ENCODE peak calls at places on chromosomes 11 and 22, in seven cellular contexts. C, V, R, N, T, D and S are unnamed samples.

GRCh38 chr11:121696177-121696863 is 243.6 kb upstream of the SORL1-AS1 start:
- DNase-seq in C (no peak), V (peak), R (no peak), N (no peak), T (no peak), D (no peak), S (no peak)

GRCh38 chr22:40008726-40009125 is 14.0 kb downstream of the FAM83F start:
- DNase-seq in C (no peak), V (no peak), R (no peak), N (no peak), T (no peak), D (no peak), S (peak)

GRCh38 chr11:127055240-127055639 is 54.7 kb upstream of the KIRREL3 start:
- DNase-seq in C (no peak), V (no peak), R (no peak), N (no peak), T (no peak), D (no peak), S (no peak)

GRCh38 chr11:73648629-73649046 is 2.3 kb downstream of the PLEKHB1 start:
- DNase-seq in C (no peak), V (no peak), R (no peak), N (no peak), T (peak), D (no peak), S (no peak)

GRCh38 chr11:31987118-31988005 is 103.5 kb upstream of the RCN1 start:
- DNase-seq in C (no peak), V (peak), R (no peak), N (peak), T (peak), D (peak), S (no peak)

GRCh38 chr22:40898850-40899357 is 37.0 kb upstream of the DNAJB7 start:
- DNase-seq in C (peak), V (peak), R (peak), N (peak), T (peak), D (peak), S (peak)

GRCh38 chr11:33530824-33531223 is 169.8 kb downstream of the C11orf91 start:
- DNase-seq in C (no peak), V (no peak), R (no peak), N (no peak), T (no peak), D (no peak), S (peak)

GRCh38 chr22:50300620-50301257 is 6.7 kb downstream of the PLXNB2 start:
- DNase-seq in C (no peak), V (no peak), R (no peak), N (no peak), T (no peak), D (no peak), S (no peak)

GRCh38 chr11:113967361-113967760 is 7.5 kb upstream of the HTR3A start:
- DNase-seq in C (no peak), V (no peak), R (no peak), N (no peak), T (no peak), D (no peak), S (no peak)

GRCh38 chr11:79609511-79609910 is 168.7 kb upstream of the TENM4 start:
- DNase-seq in C (no peak), V (no peak), R (no peak), N (no peak), T (no peak), D (no peak), S (no peak)

GRCh38 chr22:35592418-35592967 is 24.6 kb downstream of the MB start:
- DNase-seq in C (no peak), V (no peak), R (no peak), N (no peak), T (no peak), D (no peak), S (no peak)

GRCh38 chr22:47888807-47889206 is 1126.4 kb downstream of the TBC1D22A start:
- DNase-seq in C (no peak), V (no peak), R (no peak), N (no peak), T (no peak), D (no peak), S (no peak)

GRCh38 chr11:65182258-65183170 is 786 bp downstream of the CAPN1 start:
- DNase-seq in C (peak), V (peak), R (peak), N (peak), T (peak), D (no peak), S (peak)

GRCh38 chr11:76613901-76614300 is 56.6 kb downstream of the LRRC32 start:
- DNase-seq in C (no peak), V (no peak), R (no peak), N (no peak), T (no peak), D (no peak), S (no peak)

GRCh38 chr11:119572481-119573424 is 149.8 kb upstream of the THY1 start:
- DNase-seq in C (peak), V (peak), R (no peak), N (peak), T (no peak), D (no peak), S (peak)

GRCh38 chr22:39078329-39078728 is 1.3 kb downstream of the APOBEC3G start:
- DNase-seq in C (no peak), V (no peak), R (no peak), N (no peak), T (no peak), D (no peak), S (no peak)

GRCh38 chr11:75697906-75698563 is 19.6 kb upstream of the MOGAT2 start:
- DNase-seq in C (no peak), V (no peak), R (no peak), N (peak), T (no peak), D (no peak), S (peak)

GRCh38 chr11:96738311-96738710 is 348.5 kb downstream of the JRKL start:
- DNase-seq in C (no peak), V (no peak), R (no peak), N (no peak), T (no peak), D (no peak), S (no peak)

GRCh38 chr11:76626921-76627391 is 43.6 kb downstream of the LRRC32 start:
- DNase-seq in C (no peak), V (no peak), R (peak), N (no peak), T (no peak), D (no peak), S (peak)

GRCh38 chr22:50016988-50017700 is 4.6 kb upstream of the IL17REL start:
- DNase-seq in C (no peak), V (no peak), R (no peak), N (peak), T (peak), D (peak), S (no peak)

GRCh38 chr22:21865041-21865440 is 2.4 kb downstream of the MAPK1 start:
- DNase-seq in C (no peak), V (no peak), R (no peak), N (peak), T (no peak), D (peak), S (peak)

GRCh38 chr22:46425011-46425410 is 89.5 kb downstream of the TRMU start:
- DNase-seq in C (no peak), V (no peak), R (no peak), N (no peak), T (no peak), D (no peak), S (peak)

GRCh38 chr11:5226732-5227327 is at the start of gene HBB:
- DNase-seq in C (no peak), V (no peak), R (no peak), N (no peak), T (no peak), D (no peak), S (no peak)

GRCh38 chr11:112885744-112886706 is 75.2 kb upstream of the NCAM1 start:
- DNase-seq in C (no peak), V (no peak), R (no peak), N (no peak), T (no peak), D (no peak), S (no peak)

GRCh38 chr11:14202263-14203173 is 156.5 kb downstream of the RRAS2 start:
- DNase-seq in C (no peak), V (no peak), R (peak), N (no peak), T (no peak), D (peak), S (no peak)

DNA sequence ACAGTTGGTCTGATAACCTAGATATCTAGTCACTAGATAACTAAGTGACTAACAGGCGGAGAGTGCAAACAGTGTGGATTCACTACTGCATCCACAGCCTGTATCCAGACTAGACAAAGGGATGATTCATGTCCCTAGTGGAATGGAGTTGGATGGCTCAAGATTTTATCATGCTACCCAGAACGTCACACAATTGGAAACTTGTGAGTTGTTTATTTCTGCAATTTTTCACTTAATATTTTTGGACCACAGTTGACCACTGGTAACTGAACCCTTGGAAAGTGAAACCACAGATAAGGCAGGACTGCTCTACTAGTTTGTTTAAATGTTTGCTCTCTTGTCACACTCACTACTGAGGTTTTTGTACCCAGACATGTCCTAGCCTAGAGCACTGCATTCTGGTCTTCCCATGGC is 76.0 kb downstream of the UBASH3B start:
- DNase-seq in C (no peak), V (no peak), R (no peak), N (no peak), T (no peak), D (no peak), S (peak)
- TF ChIP-seq EZH2phosphoT487 in C (no peak), V (no peak), R (no peak), N (no peak), T (no peak), D (no peak), S (no peak)

GRCh38 chr22:17769013-17769715 is 5.1 kb downstream of the BID start:
- DNase-seq in C (no peak), V (no peak), R (no peak), N (no peak), T (no peak), D (no peak), S (no peak)
- TF ChIP-seq CTCF in C (no peak), V (no peak), R (no peak), N (no peak), T (no peak), D (no peak), S (no peak)

GRCh38 chr11:72038491-72038890 is 39.8 kb downstream of the IL18BP start:
- DNase-seq in C (no peak), V (no peak), R (no peak), N (peak), T (no peak), D (peak), S (peak)
- TF ChIP-seq EZH2phosphoT487 in C (no peak), V (no peak), R (no peak), N (no peak), T (no peak), D (no peak), S (no peak)

GRCh38 chr11:108859510-108859909 is 194.6 kb downstream of the DDX10 start:
- DNase-seq in C (no peak), V (no peak), R (no peak), N (no peak), T (no peak), D (no peak), S (no peak)
- TF ChIP-seq CTCF in C (no peak), V (no peak), R (no peak), N (no peak), T (no peak), D (no peak), S (no peak)

DNA sequence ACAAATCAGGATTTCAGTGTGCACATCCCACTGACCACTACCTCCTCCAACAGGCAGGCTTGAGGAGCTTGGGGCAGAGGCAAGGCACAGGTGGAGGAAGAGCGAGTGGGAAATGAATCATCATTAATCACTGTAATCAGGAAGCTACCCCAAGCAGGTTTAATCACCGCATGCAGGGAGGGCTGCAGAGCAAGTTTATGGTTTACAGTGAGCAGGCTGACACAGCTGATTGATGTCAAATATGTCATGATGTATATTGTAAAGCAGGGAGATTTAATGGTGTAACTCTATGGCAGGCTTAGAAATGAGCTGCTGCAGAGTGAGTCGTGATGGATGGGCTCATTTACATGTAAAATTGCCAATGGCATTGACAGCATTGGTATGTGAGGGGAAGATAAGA is 441.0 kb downstream of the NTM start:
- DNase-seq in C (no peak), V (no peak), R (no peak), N (no peak), T (no peak), D (no peak), S (peak)
- TF ChIP-seq EZH2phosphoT487 in C (no peak), V (no peak), R (no peak), N (no peak), T (no peak), D (no peak), S (no peak)